ENCODE peak calls at places on chromosome 21, in six cellular contexts. One of them, this sample, is unnamed.

GRCh38 chr21:35329940-35330670 is 281.0 kb upstream of the RUNX1 start:
- DNase-seq in body of pancreas: no peak
- DNase-seq in Panc1: no peak
- DNase-seq in IMR-90: no peak
- DNase-seq in mesothelial cell of epicardium: no peak
- DNase-seq in left ventricle myocardium inferior: no peak
- DNase-seq in this sample: no peak

GRCh38 chr21:34835526-34835925 is 166.7 kb downstream of the CLIC6 start:
- DNase-seq in mesothelial cell of epicardium: no peak
- DNase-seq in IMR-90: no peak
- DNase-seq in left ventricle myocardium inferior: no peak
- DNase-seq in body of pancreas: no peak
- DNase-seq in Panc1: no peak
- DNase-seq in this sample: no peak

GRCh38 chr21:16248705-16249104 is 518.9 kb downstream of the USP25 start:
- DNase-seq in left ventricle myocardium inferior: no peak
- DNase-seq in mesothelial cell of epicardium: no peak
- DNase-seq in IMR-90: no peak
- DNase-seq in Panc1: no peak
- DNase-seq in body of pancreas: no peak
- DNase-seq in this sample: no peak

GRCh38 chr21:35345954-35346353 is 296.9 kb upstream of the RUNX1 start:
- DNase-seq in left ventricle myocardium inferior: no peak
- DNase-seq in IMR-90: no peak
- DNase-seq in Panc1: no peak
- DNase-seq in mesothelial cell of epicardium: no peak
- DNase-seq in body of pancreas: no peak
- DNase-seq in this sample: no peak

GRCh38 chr21:33451634-33452071 is 28.1 kb downstream of the TMEM50B start:
- DNase-seq in Panc1: no peak
- DNase-seq in IMR-90: peak; percentile 33
- DNase-seq in body of pancreas: no peak
- DNase-seq in mesothelial cell of epicardium: no peak
- DNase-seq in left ventricle myocardium inferior: no peak
- DNase-seq in this sample: no peak

GRCh38 chr21:14547834-14548513 is 1.9 kb upstream of the SAMSN1 start:
- DNase-seq in Panc1: no peak
- DNase-seq in IMR-90: no peak
- DNase-seq in body of pancreas: no peak
- DNase-seq in mesothelial cell of epicardium: no peak
- DNase-seq in left ventricle myocardium inferior: no peak
- DNase-seq in this sample: no peak

GRCh38 chr21:26572668-26573381 is at the start of gene CYYR1:
- DNase-seq in Panc1: no peak
- DNase-seq in body of pancreas: no peak
- DNase-seq in left ventricle myocardium inferior: peak; percentile 29
- DNase-seq in mesothelial cell of epicardium: peak; percentile 33
- DNase-seq in IMR-90: no peak
- DNase-seq in this sample: peak; percentile 56

GRCh38 chr21:15301014-15301413 is 236.2 kb upstream of the NRIP1 start:
- DNase-seq in Panc1: no peak
- DNase-seq in IMR-90: no peak
- DNase-seq in body of pancreas: no peak
- DNase-seq in left ventricle myocardium inferior: no peak
- DNase-seq in mesothelial cell of epicardium: no peak
- DNase-seq in this sample: no peak

GRCh38 chr21:26795866-26796329 is 49.3 kb downstream of the ADAMTS1 start:
- DNase-seq in Panc1: no peak
- DNase-seq in IMR-90: peak; percentile 100
- DNase-seq in left ventricle myocardium inferior: peak; percentile 37
- DNase-seq in body of pancreas: peak; percentile 26
- DNase-seq in mesothelial cell of epicardium: peak; percentile 35
- DNase-seq in this sample: no peak

GRCh38 chr21:17386498-17386897 is 126.3 kb upstream of the CXADR start:
- DNase-seq in IMR-90: no peak
- DNase-seq in mesothelial cell of epicardium: no peak
- DNase-seq in body of pancreas: no peak
- DNase-seq in Panc1: no peak
- DNase-seq in left ventricle myocardium inferior: no peak
- DNase-seq in this sample: no peak

GRCh38 chr21:35303085-35303484 is 254.0 kb upstream of the RUNX1 start:
- DNase-seq in left ventricle myocardium inferior: no peak
- DNase-seq in body of pancreas: no peak
- DNase-seq in mesothelial cell of epicardium: no peak
- DNase-seq in IMR-90: peak; percentile 93
- DNase-seq in Panc1: peak; percentile 30
- DNase-seq in this sample: no peak

GRCh38 chr21:34545079-34545884 is 33.3 kb upstream of the KCNE1 start:
- DNase-seq in IMR-90: peak; percentile 73
- DNase-seq in Panc1: no peak
- DNase-seq in left ventricle myocardium inferior: no peak
- DNase-seq in body of pancreas: peak; percentile 38
- DNase-seq in mesothelial cell of epicardium: no peak
- DNase-seq in this sample: no peak

GRCh38 chr21:40043423-40043822 is 176.2 kb downstream of the PCP4 start:
- DNase-seq in mesothelial cell of epicardium: no peak
- DNase-seq in Panc1: no peak
- DNase-seq in left ventricle myocardium inferior: no peak
- DNase-seq in IMR-90: no peak
- DNase-seq in body of pancreas: no peak
- DNase-seq in this sample: no peak

GRCh38 chr21:27359141-27359540 is 392.3 kb upstream of the ADAMTS5 start:
- DNase-seq in IMR-90: peak; percentile 42
- DNase-seq in body of pancreas: no peak
- DNase-seq in Panc1: no peak
- DNase-seq in mesothelial cell of epicardium: no peak
- DNase-seq in left ventricle myocardium inferior: no peak
- DNase-seq in this sample: no peak

GRCh38 chr21:17250651-17251294 is 262.1 kb upstream of the CXADR start:
- DNase-seq in IMR-90: no peak
- DNase-seq in mesothelial cell of epicardium: no peak
- DNase-seq in left ventricle myocardium inferior: no peak
- DNase-seq in body of pancreas: no peak
- DNase-seq in Panc1: no peak
- DNase-seq in this sample: no peak

GRCh38 chr21:33384851-33385331 is 18.3 kb upstream of the IFNGR2 start:
- DNase-seq in left ventricle myocardium inferior: no peak
- DNase-seq in IMR-90: peak; percentile 43
- DNase-seq in mesothelial cell of epicardium: no peak
- DNase-seq in Panc1: no peak
- DNase-seq in body of pancreas: no peak
- DNase-seq in this sample: no peak

GRCh38 chr21:34968414-34969333 is 80.4 kb downstream of the RUNX1 start:
- DNase-seq in body of pancreas: no peak
- DNase-seq in Panc1: no peak
- DNase-seq in IMR-90: no peak
- DNase-seq in left ventricle myocardium inferior: no peak
- DNase-seq in mesothelial cell of epicardium: no peak
- DNase-seq in this sample: no peak

GRCh38 chr21:17929514-17929913 is 110.4 kb upstream of the C21orf91 start:
- DNase-seq in mesothelial cell of epicardium: no peak
- DNase-seq in body of pancreas: no peak
- DNase-seq in left ventricle myocardium inferior: no peak
- DNase-seq in IMR-90: no peak
- DNase-seq in Panc1: no peak
- DNase-seq in this sample: no peak

GRCh38 chr21:25791321-25791720 is 56.5 kb downstream of the GABPA start:
- DNase-seq in left ventricle myocardium inferior: no peak
- DNase-seq in IMR-90: no peak
- DNase-seq in Panc1: no peak
- DNase-seq in body of pancreas: no peak
- DNase-seq in mesothelial cell of epicardium: no peak
- DNase-seq in this sample: no peak

GRCh38 chr21:33820371-33820770 is 95.2 kb downstream of the ATP5PO start:
- DNase-seq in IMR-90: no peak
- DNase-seq in mesothelial cell of epicardium: no peak
- DNase-seq in left ventricle myocardium inferior: no peak
- DNase-seq in body of pancreas: no peak
- DNase-seq in Panc1: no peak
- DNase-seq in this sample: no peak

GRCh38 chr21:32735524-32735923 is 7.7 kb upstream of the SYNJ1 start:
- DNase-seq in Panc1: no peak
- DNase-seq in left ventricle myocardium inferior: no peak
- DNase-seq in mesothelial cell of epicardium: no peak
- DNase-seq in body of pancreas: no peak
- DNase-seq in IMR-90: no peak
- DNase-seq in this sample: no peak

GRCh38 chr21:24658016-24658415 is 949.3 kb downstream of the MRPL39 start:
- DNase-seq in Panc1: no peak
- DNase-seq in body of pancreas: no peak
- DNase-seq in IMR-90: no peak
- DNase-seq in left ventricle myocardium inferior: no peak
- DNase-seq in mesothelial cell of epicardium: no peak
- DNase-seq in this sample: no peak

GRCh38 chr21:44379991-44380865 is 26.8 kb downstream of the TRPM2 start:
- DNase-seq in mesothelial cell of epicardium: no peak
- DNase-seq in left ventricle myocardium inferior: no peak
- DNase-seq in IMR-90: no peak
- DNase-seq in Panc1: no peak
- DNase-seq in body of pancreas: no peak
- DNase-seq in this sample: no peak

GRCh38 chr21:33268736-33269441 is 2.7 kb downstream of the IL10RB start:
- DNase-seq in mesothelial cell of epicardium: no peak
- DNase-seq in Panc1: no peak
- DNase-seq in left ventricle myocardium inferior: no peak
- DNase-seq in IMR-90: no peak
- DNase-seq in body of pancreas: peak; percentile 98
- DNase-seq in this sample: no peak

GRCh38 chr21:26965567-26966359 is 1.1 kb downstream of the ADAMTS5 start:
- DNase-seq in body of pancreas: peak; percentile 24
- DNase-seq in IMR-90: peak; percentile 12
- DNase-seq in mesothelial cell of epicardium: peak; percentile 40
- DNase-seq in left ventricle myocardium inferior: peak; percentile 65
- DNase-seq in Panc1: no peak
- DNase-seq in this sample: peak; percentile 71

GRCh38 chr21:35189077-35189863 is 140.2 kb upstream of the RUNX1 start:
- DNase-seq in IMR-90: peak; percentile 82
- DNase-seq in Panc1: no peak
- DNase-seq in body of pancreas: no peak
- DNase-seq in left ventricle myocardium inferior: no peak
- DNase-seq in mesothelial cell of epicardium: peak; percentile 34
- DNase-seq in this sample: no peak

GRCh38 chr21:33257404-33257803 is 8.8 kb upstream of the IL10RB start:
- DNase-seq in mesothelial cell of epicardium: no peak
- DNase-seq in IMR-90: no peak
- DNase-seq in body of pancreas: no peak
- DNase-seq in left ventricle myocardium inferior: no peak
- DNase-seq in Panc1: no peak
- DNase-seq in this sample: no peak

GRCh38 chr21:16037386-16037785 is 307.6 kb downstream of the USP25 start:
- DNase-seq in Panc1: no peak
- DNase-seq in left ventricle myocardium inferior: no peak
- DNase-seq in mesothelial cell of epicardium: no peak
- DNase-seq in IMR-90: no peak
- DNase-seq in body of pancreas: no peak
- DNase-seq in this sample: no peak

DNA sequence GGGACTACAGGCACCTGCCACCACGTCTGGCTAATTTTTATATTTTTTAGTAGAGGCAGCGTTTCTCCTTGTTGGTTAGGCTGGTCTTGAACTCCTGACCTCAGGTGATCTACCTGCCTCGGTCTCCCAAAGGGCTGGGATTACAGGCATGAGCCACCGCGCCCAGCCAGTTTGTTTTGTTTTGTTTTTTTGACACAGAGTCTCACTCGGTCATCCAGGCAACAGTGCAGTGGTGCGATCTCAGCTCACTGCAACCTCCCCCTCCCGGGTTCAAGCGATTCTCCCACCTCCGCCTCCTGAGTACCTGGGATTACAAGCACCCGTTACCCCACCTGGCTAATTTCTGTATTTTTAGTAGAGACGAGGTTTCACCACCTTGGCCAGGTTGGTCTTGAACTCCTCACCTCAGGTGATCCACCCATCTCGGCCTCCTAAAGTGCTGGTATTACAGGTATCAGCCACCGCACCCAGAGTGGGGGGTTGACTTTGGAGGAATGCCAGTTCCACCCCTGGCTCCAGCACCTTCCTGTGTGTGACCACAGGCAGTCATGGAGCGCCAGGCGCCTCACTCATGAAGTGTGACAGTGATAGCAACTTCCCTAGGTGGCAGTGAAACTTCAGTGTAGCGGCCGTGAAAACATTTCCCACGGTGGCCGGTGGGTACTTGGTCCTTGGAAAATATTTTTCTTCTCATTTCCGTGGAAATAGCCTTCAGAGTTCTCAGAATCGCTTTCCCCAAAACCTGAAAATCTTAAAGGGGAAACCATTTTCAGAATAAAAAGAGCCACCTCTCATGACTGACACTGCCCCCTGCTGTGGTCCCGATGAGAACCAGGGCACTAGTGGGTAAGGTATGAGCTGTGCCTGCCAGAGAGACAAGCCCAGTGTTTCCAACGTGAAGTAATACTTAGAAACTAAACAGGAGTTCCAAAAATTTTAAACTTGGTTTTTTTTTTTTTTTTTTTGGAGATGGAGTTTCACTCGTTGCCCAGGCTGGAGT is 48.6 kb downstream of the WDR4 start:
- DNase-seq in mesothelial cell of epicardium: no peak
- DNase-seq in body of pancreas: no peak
- DNase-seq in Panc1: no peak
- DNase-seq in IMR-90: no peak
- DNase-seq in left ventricle myocardium inferior: no peak
- DNase-seq in this sample: no peak
- TF ChIP-seq CTCF in mesothelial cell of epicardium: no peak
- TF ChIP-seq CTCF in body of pancreas: no peak
- TF ChIP-seq CTCF in Panc1: peak; percentile 39
- TF ChIP-seq CTCF in IMR-90: no peak
- TF ChIP-seq CTCF in left ventricle myocardium inferior: no peak
- TF ChIP-seq CTCF in this sample: no peak

GRCh38 chr21:45542242-45542666 is at the start of gene SLC19A1:
- DNase-seq in IMR-90: peak; percentile 48
- DNase-seq in Panc1: no peak
- DNase-seq in body of pancreas: peak; percentile 65
- DNase-seq in mesothelial cell of epicardium: peak; percentile 61
- DNase-seq in left ventricle myocardium inferior: peak; percentile 76
- DNase-seq in this sample: peak; percentile 56
- TF ChIP-seq CTCF in IMR-90: peak; percentile 52
- TF ChIP-seq CTCF in Panc1: no peak
- TF ChIP-seq CTCF in body of pancreas: peak; percentile 67
- TF ChIP-seq CTCF in mesothelial cell of epicardium: peak; percentile 12
- TF ChIP-seq CTCF in left ventricle myocardium inferior: peak; percentile 61
- TF ChIP-seq CTCF in this sample: peak; percentile 55

DNA sequence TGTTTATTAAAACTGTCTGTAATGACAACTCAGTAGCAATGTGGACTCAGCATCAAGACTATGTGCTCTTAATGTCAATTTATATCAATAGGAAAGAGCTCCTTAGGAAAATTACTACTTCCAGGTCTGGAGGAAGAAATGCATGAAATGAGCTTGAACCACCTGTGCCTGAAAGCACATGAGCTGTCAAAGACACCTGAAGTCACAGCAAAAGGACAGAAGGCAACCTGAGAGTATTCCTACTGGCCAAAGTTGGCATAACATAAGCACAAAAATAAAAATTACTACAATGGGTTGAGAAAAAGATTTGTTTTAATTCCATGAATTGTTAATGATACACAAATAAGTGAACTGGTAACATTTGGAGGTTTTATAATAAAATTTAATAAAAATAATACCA is 13.4 kb upstream of the KRTAP7-1 start:
- DNase-seq in Panc1: no peak
- DNase-seq in body of pancreas: no peak
- DNase-seq in IMR-90: no peak
- DNase-seq in left ventricle myocardium inferior: no peak
- DNase-seq in mesothelial cell of epicardium: no peak
- DNase-seq in this sample: no peak
- TF ChIP-seq CTCF in Panc1: no peak
- TF ChIP-seq CTCF in body of pancreas: no peak
- TF ChIP-seq CTCF in IMR-90: no peak
- TF ChIP-seq CTCF in left ventricle myocardium inferior: no peak
- TF ChIP-seq CTCF in mesothelial cell of epicardium: peak; percentile 57
- TF ChIP-seq CTCF in this sample: peak; percentile 34

GRCh38 chr21:36747815-36748381 is 49.0 kb downstream of the SIM2 start:
- DNase-seq in mesothelial cell of epicardium: no peak
- DNase-seq in body of pancreas: peak; percentile 66
- DNase-seq in left ventricle myocardium inferior: peak; percentile 62
- DNase-seq in Panc1: no peak
- DNase-seq in IMR-90: peak; percentile 34
- DNase-seq in this sample: peak; percentile 85
- TF ChIP-seq CTCF in mesothelial cell of epicardium: no peak
- TF ChIP-seq CTCF in body of pancreas: no peak
- TF ChIP-seq CTCF in left ventricle myocardium inferior: peak; percentile 23
- TF ChIP-seq CTCF in Panc1: peak; percentile 87
- TF ChIP-seq CTCF in IMR-90: peak; percentile 56
- TF ChIP-seq CTCF in this sample: peak; percentile 43